ENCODE peak calls at places on chromosomes 5 and 9, in nine cellular contexts. G is stimulated activated CD8-positive, alpha-beta memory T cell treated with anti-CD3 and anti-CD28 coated beads, Interleukin-7, amount 100 ng/mL, for 24 hours; B is mucosa of descending colon; S is neural crest cell; E is NCI-H2029 treated with DMSO at 0.1 percent for 48 hours; I is GM04504; O is Calu3; M is T-helper 1 cell; H is PC-3. L is an unnamed sample.

GRCh38 chr5:89728750-89729149 is 680.8 kb downstream of the CETN3 start:
- DNase-seq in G (no peak), B (no peak), S (no peak), E (no peak), I (peak; percentile 16), O (no peak), M (no peak), H (no peak), L (peak; percentile 87)

GRCh38 chr9:116687762-116688160 is 656 bp downstream of the TRIM32 start:
- DNase-seq in G (no peak), B (no peak), S (no peak), E (no peak), I (no peak), O (no peak), M (peak; percentile 8), H (no peak), L (no peak)

GRCh38 chr5:138334867-138335447 is 3.1 kb upstream of the FAM53C start:
- DNase-seq in G (no peak), B (no peak), S (no peak), E (no peak), I (no peak), O (no peak), M (no peak), H (no peak), L (no peak)

GRCh38 chr5:58786904-58787303 is 204.0 kb downstream of the RAB3C start:
- DNase-seq in G (no peak), B (no peak), S (no peak), E (no peak), I (no peak), O (no peak), M (no peak), H (no peak), L (no peak)

GRCh38 chr5:8884029-8884428 is 661.8 kb downstream of the SEMA5A start:
- DNase-seq in G (no peak), B (no peak), S (no peak), E (no peak), I (no peak), O (no peak), M (no peak), H (peak; percentile 29), L (no peak)

GRCh38 chr5:34930527-34930844 is 1.1 kb downstream of the DNAJC21 start:
- DNase-seq in G (no peak), B (no peak), S (no peak), E (no peak), I (no peak), O (no peak), M (peak; percentile 7), H (peak; percentile 74), L (no peak)

GRCh38 chr5:38607396-38607795 is 51.0 kb upstream of the LIFR start:
- DNase-seq in G (no peak), B (no peak), S (no peak), E (no peak), I (no peak), O (no peak), M (no peak), H (peak; percentile 49), L (peak; percentile 84)

GRCh38 chr5:139772927-139773690 is 22.5 kb upstream of the PSD2 start:
- DNase-seq in G (no peak), B (no peak), S (no peak), E (no peak), I (no peak), O (no peak), M (no peak), H (no peak), L (no peak)

GRCh38 chr5:149990518-149991376 is 9.7 kb downstream of the TIGD6 start:
- DNase-seq in G (peak; percentile 37), B (peak; percentile 71), S (peak; percentile 68), E (peak; percentile 64), I (peak; percentile 37), O (peak; percentile 80), M (peak; percentile 66), H (peak; percentile 95), L (peak; percentile 71)

L was measured in astrocyte of the cerebellum.